ENCODE peak calls at places on chromosomes 5 and 9, in six cellular contexts. O is NCI-H1092 treated with DMSO at 0.1 percent for 48 hours; L is H7; R is mesenchymal stem cell; M is right cardiac atrium; H is stimulated activated naive CD8-positive, alpha-beta T cell treated with anti-CD3 and anti-CD28 coated beads, Interleukin-15, Interleukin-2, amounts not matched to agents 100 U/mL and 50 U/mL, for 24 hours. G is an unnamed sample.

GRCh38 chr5:174523311-174524159 is 200.8 kb upstream of the MSX2 start:
- DNase-seq in O (no peak), L (no peak), R (no peak), M (no peak), H (no peak), G (no peak)

GRCh38 chr5:33049298-33049697 is 338.2 kb downstream of the NPR3 start:
- DNase-seq in O (no peak), L (no peak), R (no peak), M (no peak), H (no peak), G (no peak)

GRCh38 chr9:71806916-71807315 is 38.6 kb upstream of the CEMIP2 start:
- DNase-seq in O (peak), L (peak), R (peak), M (peak), H (peak), G (peak)

GRCh38 chr5:141960449-141961323 is 2.7 kb upstream of the PCDH12 start:
- DNase-seq in O (peak), L (peak), R (peak), M (peak), H (peak), G (peak)

GRCh38 chr5:115415143-115415491 is 118.7 kb upstream of the CCDC112 start:
- DNase-seq in O (no peak), L (no peak), R (peak), M (peak), H (peak), G (no peak)

GRCh38 chr5:179267671-179268071 is 77.6 kb downstream of the ADAMTS2 start:
- DNase-seq in O (no peak), L (no peak), R (no peak), M (no peak), H (no peak), G (no peak)

GRCh38 chr9:136864996-136865767 is 926 bp downstream of the EDF1 start:
- DNase-seq in O (no peak), L (no peak), R (no peak), M (no peak), H (no peak), G (no peak)

GRCh38 chr5:110063640-110064592 is 374.2 kb downstream of the MAN2A1 start:
- DNase-seq in O (no peak), L (no peak), R (peak), M (no peak), H (no peak), G (no peak)

GRCh38 chr9:4768681-4769080 is 24.1 kb upstream of the RCL1 start:
- DNase-seq in O (no peak), L (no peak), R (no peak), M (no peak), H (no peak), G (no peak)

GRCh38 chr9:131724678-131725077 is 15.2 kb downstream of the RAPGEF1 start:
- DNase-seq in O (no peak), L (no peak), R (no peak), M (no peak), H (no peak), G (no peak)

GRCh38 chr5:139647406-139648204 is 544 bp upstream of the CXXC5 start:
- DNase-seq in O (no peak), L (peak), R (no peak), M (no peak), H (peak), G (no peak)

GRCh38 chr5:139051392-139051791 is 146.8 kb downstream of the SIL1 start:
- DNase-seq in O (no peak), L (no peak), R (no peak), M (no peak), H (no peak), G (no peak)

GRCh38 chr5:103059525-103059924 is 60.4 kb downstream of the GIN1 start:
- DNase-seq in O (no peak), L (no peak), R (no peak), M (no peak), H (no peak), G (no peak)

GRCh38 chr5:136006767-136007251 is 22.0 kb upstream of the TGFBI start:
- DNase-seq in O (no peak), L (peak), R (peak), M (no peak), H (no peak), G (no peak)

GRCh38 chr5:173923236-173924104 is 35.3 kb downstream of the CPEB4 start:
- DNase-seq in O (no peak), L (no peak), R (peak), M (no peak), H (no peak), G (no peak)

GRCh38 chr5:98179791-98180755 is 593.4 kb upstream of the RGMB start:
- DNase-seq in O (no peak), L (no peak), R (no peak), M (no peak), H (no peak), G (peak)

GRCh38 chr9:82456621-82457020 is 468.0 kb downstream of the SPATA31D1 start:
- DNase-seq in O (no peak), L (no peak), R (peak), M (no peak), H (no peak), G (no peak)

GRCh38 chr5:66239034-66239433 is 94.9 kb downstream of the SREK1 start:
- DNase-seq in O (no peak), L (peak), R (no peak), M (no peak), H (no peak), G (peak)

GRCh38 chr9:87395804-87396458 is 101.7 kb upstream of the DAPK1 start:
- DNase-seq in O (peak), L (no peak), R (no peak), M (no peak), H (no peak), G (no peak)

GRCh38 chr5:9445989-9446388 is 99.9 kb downstream of the SEMA5A start:
- DNase-seq in O (no peak), L (no peak), R (peak), M (no peak), H (no peak), G (no peak)

GRCh38 chr5:98349251-98349989 is 424.0 kb upstream of the RGMB start:
- DNase-seq in O (no peak), L (peak), R (peak), M (no peak), H (no peak), G (no peak)

GRCh38 chr9:119556129-119556875 is 187.1 kb upstream of the BRINP1 start:
- DNase-seq in O (peak), L (peak), R (peak), M (peak), H (peak), G (peak)

GRCh38 chr5:109859537-109859936 is 169.8 kb downstream of the MAN2A1 start:
- DNase-seq in O (no peak), L (no peak), R (peak), M (no peak), H (no peak), G (no peak)

GRCh38 chr9:110112792-110113191 is 95.2 kb downstream of the C9orf152 start:
- DNase-seq in O (no peak), L (no peak), R (no peak), M (no peak), H (no peak), G (no peak)

GRCh38 chr5:143539742-143540141 is 136.3 kb upstream of the NR3C1 start:
- DNase-seq in O (no peak), L (no peak), R (no peak), M (no peak), H (no peak), G (no peak)

GRCh38 chr9:86741311-86742215 is 205.7 kb downstream of the GAS1 start:
- DNase-seq in O (no peak), L (no peak), R (no peak), M (peak), H (no peak), G (no peak)

GRCh38 chr5:73625905-73626811 is at the start of gene ARHGEF28:
- DNase-seq in O (peak), L (peak), R (peak), M (peak), H (peak), G (peak)

GRCh38 chr5:170105643-170106611 is at the start of gene FOXI1:
- DNase-seq in O (no peak), L (peak), R (no peak), M (no peak), H (no peak), G (peak)

GRCh38 chr5:16826379-16827125 is 109.5 kb downstream of the MYO10 start:
- DNase-seq in O (no peak), L (no peak), R (peak), M (no peak), H (no peak), G (no peak)

GRCh38 chr5:16690243-16690839 is 73.5 kb upstream of the RETREG1 start:
- DNase-seq in O (peak), L (peak), R (peak), M (no peak), H (peak), G (no peak)

GRCh38 chr5:532521-533242 is 8.4 kb upstream of the SLC9A3 start:
- DNase-seq in O (peak), L (no peak), R (no peak), M (peak), H (no peak), G (no peak)

GRCh38 chr9:13113201-13113600 is 166.3 kb downstream of the MPDZ start:
- DNase-seq in O (no peak), L (no peak), R (peak), M (no peak), H (no peak), G (no peak)

GRCh38 chr9:108468364-108468763 is 387.4 kb downstream of the ACTL7B start:
- DNase-seq in O (peak), L (no peak), R (peak), M (peak), H (peak), G (no peak)

GRCh38 chr9:18857334-18857733 is 175.7 kb downstream of the SAXO1 start:
- DNase-seq in O (no peak), L (no peak), R (no peak), M (no peak), H (no peak), G (no peak)

GRCh38 chr5:167895899-167896659 is 395.4 kb upstream of the WWC1 start:
- DNase-seq in O (no peak), L (no peak), R (no peak), M (no peak), H (no peak), G (no peak)

GRCh38 chr5:116645627-116646026 is 71.0 kb upstream of the SEMA6A start:
- DNase-seq in O (no peak), L (no peak), R (no peak), M (no peak), H (no peak), G (no peak)

GRCh38 chr5:30802961-30803705 is 390.4 kb upstream of the CDH6 start:
- DNase-seq in O (no peak), L (no peak), R (no peak), M (no peak), H (no peak), G (no peak)

G was measured in COR-L47.